ENCODE peak calls at places on chromosomes 13 and 19, in seven cellular contexts. U is heart left ventricle; N is GM23248; H is psoas muscle; S is effector memory CD4-positive, alpha-beta T cell; J is Karpas-422; C is iPS DF 6.9. D is an unnamed sample. For H3K36me3, the result is how much of the 10 kb centered on the place peaks cover.

GRCh38 chr13:107441279-107441678 is 774.1 kb downstream of the LIG4 start:
- DNase-seq in U (no peak), N (peak), H (no peak), S (no peak), J (no peak), C (no peak), D (no peak)

GRCh38 chr13:49821216-49821820 is 28.8 kb upstream of the KPNA3 start:
- DNase-seq in U (no peak), N (peak), H (no peak), S (no peak), J (peak), C (no peak), D (no peak)

GRCh38 chr13:114123448-114123847 is 9.0 kb downstream of the RASA3 start:
- DNase-seq in U (no peak), N (no peak), H (no peak), S (no peak), J (no peak), C (no peak), D (no peak)

GRCh38 chr13:93977986-93978385 is 501.5 kb downstream of the DCT start:
- DNase-seq in U (no peak), N (no peak), H (no peak), S (no peak), J (no peak), C (no peak), D (no peak)

GRCh38 chr13:90868321-90868920 is 479.1 kb upstream of the MIR17HG start:
- DNase-seq in U (no peak), N (peak), H (no peak), S (no peak), J (peak), C (no peak), D (no peak)

GRCh38 chr19:46753420-46754155 is 7.3 kb upstream of the STRN4 start:
- DNase-seq in U (no peak), N (peak), H (peak), S (peak), J (peak), C (peak), D (peak)

GRCh38 chr13:99985243-99985874 is 3.8 kb downstream of the ZIC2 start:
- DNase-seq in U (no peak), N (no peak), H (no peak), S (no peak), J (no peak), C (no peak), D (no peak)

GRCh38 chr19:9705836-9706235 is 30.9 kb upstream of the ZNF562 start:
- DNase-seq in U (no peak), N (no peak), H (no peak), S (no peak), J (no peak), C (no peak), D (no peak)

GRCh38 chr13:90416519-90416918 is 931.0 kb upstream of the MIR17HG start:
- DNase-seq in U (no peak), N (peak), H (no peak), S (no peak), J (no peak), C (no peak), D (no peak)

GRCh38 chr13:84983321-84983720 is 815.9 kb downstream of the SLITRK6 start:
- DNase-seq in U (no peak), N (no peak), H (no peak), S (no peak), J (no peak), C (no peak), D (no peak)

GRCh38 chr13:20609145-20609544 is 42.2 kb downstream of the IFT88 start:
- DNase-seq in U (no peak), N (peak), H (no peak), S (no peak), J (no peak), C (no peak), D (no peak)

GRCh38 chr19:3852614-3853254 is 16.1 kb downstream of the ZFR2 start:
- DNase-seq in U (no peak), N (peak), H (no peak), S (no peak), J (peak), C (no peak), D (peak)

GRCh38 chr13:40784540-40784939 is 4.9 kb upstream of the SLC25A15 start:
- DNase-seq in U (no peak), N (no peak), H (no peak), S (no peak), J (no peak), C (no peak), D (no peak)

GRCh38 chr13:114259374-114259773 is 22.0 kb upstream of the UPF3A start:
- DNase-seq in U (no peak), N (no peak), H (no peak), S (no peak), J (no peak), C (no peak), D (no peak)

GRCh38 chr13:50677687-50678463 is 165.6 kb downstream of the DLEU7 start:
- DNase-seq in U (no peak), N (peak), H (no peak), S (no peak), J (no peak), C (no peak), D (no peak)

GRCh38 chr19:55383789-55384575 is at the start of gene TMEM238:
- DNase-seq in U (peak), N (peak), H (peak), S (no peak), J (peak), C (no peak), D (peak)

GRCh38 chr19:287381-287871 is 3.8 kb downstream of the PLPP2 start:
- DNase-seq in U (no peak), N (no peak), H (no peak), S (no peak), J (no peak), C (no peak), D (no peak)

DNA sequence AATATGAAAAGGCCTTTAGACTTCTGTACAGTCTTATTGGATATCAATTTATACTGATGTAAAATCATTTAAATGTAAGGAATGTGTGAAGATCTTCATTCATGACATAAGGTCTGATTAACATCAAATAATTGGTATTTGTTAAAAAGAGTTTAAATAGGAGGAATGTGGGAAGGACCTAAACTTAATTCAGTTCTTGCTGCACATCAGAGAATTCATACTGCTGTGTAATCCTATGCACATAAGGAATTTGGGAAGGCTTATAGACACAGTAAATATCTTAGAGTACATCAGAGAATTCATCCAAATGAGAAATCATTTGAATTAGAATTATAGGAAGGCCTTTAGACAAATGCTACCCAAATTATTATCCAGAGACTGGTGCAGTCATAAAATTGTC is 21.7 kb downstream of the ZNF283 start:
- DNase-seq in U (no peak), N (no peak), H (no peak), S (no peak), J (no peak), C (no peak), D (no peak)
- H3K36me3 ChIP-seq in U (under half), N (half or more), H (half or more), S (under half), J (under half), C (under half), D (under half)

GRCh38 chr19:15126511-15126910 is 19.3 kb downstream of the SYDE1 start:
- DNase-seq in U (no peak), N (peak), H (no peak), S (no peak), J (peak), C (no peak), D (no peak)
- H3K27ac ChIP-seq in U (peak), N (no peak), H (no peak), S (no peak), J (no peak), C (no peak), D (peak)

DNA sequence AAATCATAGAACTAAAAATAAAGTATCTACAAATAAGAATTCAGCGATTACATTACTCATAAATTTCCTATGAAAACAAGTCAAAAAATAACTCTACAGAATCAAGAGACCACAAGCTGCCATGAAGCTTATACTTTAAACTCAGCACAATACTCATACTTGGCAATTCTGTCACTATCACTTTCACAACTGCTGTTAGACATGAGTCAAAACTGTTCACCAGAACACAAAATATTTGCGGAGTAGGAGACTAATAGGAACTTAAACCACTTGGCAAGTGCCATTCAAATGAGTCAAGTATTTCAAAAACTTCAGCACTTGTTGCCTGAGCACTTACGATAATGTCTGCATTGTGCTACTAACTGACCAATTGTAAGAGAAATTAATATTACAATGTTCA is 387.8 kb upstream of the GPC6 start:
- DNase-seq in U (no peak), N (peak), H (no peak), S (no peak), J (no peak), C (no peak), D (no peak)
- H3K4me3 ChIP-seq in U (no peak), N (no peak), H (no peak), S (no peak), J (no peak), C (no peak), D (no peak)

DNA sequence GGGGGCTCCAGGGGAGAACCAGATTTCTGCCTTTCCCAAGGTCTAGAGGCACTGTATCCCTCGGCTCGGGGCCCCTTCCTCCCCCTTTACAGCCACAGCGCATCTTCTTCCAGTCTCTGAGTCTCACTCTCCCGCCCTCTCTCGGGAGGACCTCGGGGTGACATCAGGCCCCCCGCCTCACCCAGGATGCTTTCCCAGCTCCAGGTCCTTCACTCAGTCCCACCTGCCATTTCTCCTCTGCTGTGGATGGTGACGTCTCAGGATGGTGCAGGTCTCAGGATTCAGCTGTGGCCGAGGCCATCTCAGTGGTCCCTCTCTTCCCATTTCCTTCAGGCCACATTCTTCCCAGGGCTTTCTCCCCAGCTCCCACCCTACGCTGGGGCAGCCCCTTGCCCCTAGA is 13.6 kb upstream of the KDM4B start:
- DNase-seq in U (no peak), N (no peak), H (no peak), S (no peak), J (no peak), C (no peak), D (no peak)
- H3K36me3 ChIP-seq in U (under half), N (under half), H (under half), S (under half), J (under half), C (under half), D (under half)

DNA sequence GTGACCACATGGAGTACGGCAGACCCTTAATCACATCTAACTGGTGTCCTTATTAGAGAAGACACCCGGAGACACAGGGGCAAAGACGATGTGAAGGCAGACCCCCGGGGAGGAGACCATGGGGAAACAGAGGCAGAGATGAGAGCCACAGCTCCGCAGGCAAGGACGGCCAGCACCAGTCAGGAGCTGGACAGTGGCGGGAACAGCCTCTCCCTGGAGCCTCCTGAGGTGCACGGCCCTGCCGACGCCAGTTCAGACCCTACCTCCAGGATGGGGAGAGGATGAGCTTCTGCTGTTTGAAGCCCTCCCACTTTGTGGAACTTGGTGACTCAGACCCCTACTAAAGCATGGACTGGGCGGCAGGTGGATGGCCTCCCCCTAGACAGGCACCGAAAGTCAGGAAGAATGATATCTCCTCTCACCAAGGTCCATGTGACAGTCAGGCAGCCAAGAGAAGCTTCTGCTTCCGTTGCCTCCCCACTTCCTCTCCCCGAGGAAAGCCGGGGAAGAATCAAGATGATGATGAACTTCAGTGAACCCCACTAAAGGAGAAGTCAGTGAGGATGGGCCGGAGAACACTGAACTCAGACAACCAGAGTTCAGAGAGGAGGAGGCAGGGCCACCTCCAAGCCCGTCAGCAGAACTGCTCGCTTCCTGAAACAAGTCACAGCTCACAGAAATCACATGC is 25.4 kb downstream of the RAB20 start:
- DNase-seq in U (peak), N (no peak), H (no peak), S (no peak), J (no peak), C (no peak), D (no peak)
- H3K27ac ChIP-seq in U (peak), N (no peak), H (no peak), S (no peak), J (no peak), C (no peak), D (no peak)

GRCh38 chr19:48896191-48896720 is 2.3 kb downstream of the TULP2 start:
- DNase-seq in U (peak), N (peak), H (peak), S (no peak), J (peak), C (no peak), D (peak)
- H3K4me3 ChIP-seq in U (peak), N (peak), H (peak), S (peak), J (no peak), C (peak), D (no peak)

GRCh38 chr13:44730099-44730498 is 154.0 kb upstream of the TSC22D1 start:
- DNase-seq in U (no peak), N (no peak), H (no peak), S (no peak), J (no peak), C (no peak), D (no peak)

GRCh38 chr13:44732503-44733098 is 156.5 kb upstream of the TSC22D1 start:
- DNase-seq in U (no peak), N (no peak), H (peak), S (no peak), J (no peak), C (no peak), D (no peak)

GRCh38 chr13:44726214-44726613 is 150.1 kb upstream of the TSC22D1 start:
- DNase-seq in U (no peak), N (peak), H (no peak), S (no peak), J (no peak), C (no peak), D (no peak)

DNA sequence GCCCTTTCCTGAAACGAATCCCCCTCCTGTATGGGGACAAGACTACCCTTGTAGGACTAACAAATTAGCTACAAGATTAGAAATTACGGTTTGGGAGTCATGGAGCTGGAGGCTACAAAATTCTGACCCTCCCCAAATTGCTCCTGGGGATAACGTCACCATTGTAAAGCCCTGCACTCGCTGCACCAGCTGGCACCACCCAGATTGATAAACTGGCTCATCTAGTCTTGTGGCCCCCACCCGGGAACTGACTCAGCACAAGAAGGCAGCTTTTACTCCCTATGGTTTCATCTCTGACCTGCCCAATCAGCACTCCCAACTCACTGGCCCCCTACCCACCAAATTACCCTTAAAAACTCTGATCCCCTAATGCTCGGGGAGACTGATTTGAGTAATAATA is 150.6 kb upstream of the TSC22D1 start:
- DNase-seq in U (no peak), N (no peak), H (no peak), S (no peak), J (no peak), C (no peak), D (no peak)
- H3K36me3 ChIP-seq in U (under half), N (under half), H (under half), S (under half), J (under half), C (under half), D (under half)

DNA sequence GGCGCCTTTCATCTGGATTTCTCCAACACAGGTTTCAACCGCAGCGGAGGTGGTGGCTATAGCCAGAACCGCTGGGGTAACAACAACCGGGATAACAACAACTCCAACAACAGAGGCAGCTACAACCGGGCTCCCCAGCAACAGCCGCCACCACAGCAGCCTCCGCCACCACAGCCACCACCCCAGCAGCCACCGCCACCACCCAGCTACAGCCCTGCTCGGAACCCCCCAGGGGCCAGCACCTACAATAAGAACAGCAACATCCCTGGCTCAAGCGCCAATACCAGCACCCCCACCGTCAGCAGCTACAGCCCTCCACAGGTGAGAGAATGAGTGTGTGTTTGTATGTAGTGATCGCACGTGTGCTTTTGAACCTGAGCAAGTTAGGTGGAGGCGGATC is 6.0 kb upstream of the CCDC97 start:
- DNase-seq in U (no peak), N (no peak), H (no peak), S (no peak), J (no peak), C (no peak), D (peak)
- H3K27ac ChIP-seq in U (no peak), N (no peak), H (no peak), S (peak), J (no peak), C (no peak), D (peak)

D was measured in naive thymus-derived CD4-positive, alpha-beta T cell.